ENCODE peak calls at places on chromosomes 6 and 20, in five cellular contexts. One of them, this sample, is unnamed.

GRCh38 chr20:32763202-32763999 is 1.2 kb downstream of the DNMT3B start:
- DNase-seq in activated T-helper 1 cell treated with anti-CD3 and anti-CD28 coated beads, Interleukin-2, amount 50 U/mL, for 16 hours: no peak
- DNase-seq in CD4-positive, alpha-beta T cell: no peak
- DNase-seq in stimulated activated CD8-positive, alpha-beta memory T cell treated with anti-CD3 and anti-CD28 coated beads, Interleukin-4, amount 100 ng/mL, for 1 hour: no peak
- DNase-seq in stimulated activated CD4-positive, alpha-beta T cell treated with anti-CD3 and anti-CD28 coated beads, Interleukin-12 subunit alpha, Interleukin-12 subunit beta, amount 100 ng/mL, for 48 hours: no peak
- DNase-seq in this sample: peak; percentile 10

GRCh38 chr20:34171640-34172039 is 59.6 kb upstream of the EIF2S2 start:
- DNase-seq in activated T-helper 1 cell treated with anti-CD3 and anti-CD28 coated beads, Interleukin-2, amount 50 U/mL, for 16 hours: no peak
- DNase-seq in CD4-positive, alpha-beta T cell: no peak
- DNase-seq in stimulated activated CD8-positive, alpha-beta memory T cell treated with anti-CD3 and anti-CD28 coated beads, Interleukin-4, amount 100 ng/mL, for 1 hour: no peak
- DNase-seq in stimulated activated CD4-positive, alpha-beta T cell treated with anti-CD3 and anti-CD28 coated beads, Interleukin-12 subunit alpha, Interleukin-12 subunit beta, amount 100 ng/mL, for 48 hours: no peak
- DNase-seq in this sample: no peak

GRCh38 chr6:81690073-81690472 is 62.4 kb downstream of the TENT5A start:
- DNase-seq in activated T-helper 1 cell treated with anti-CD3 and anti-CD28 coated beads, Interleukin-2, amount 50 U/mL, for 16 hours: no peak
- DNase-seq in CD4-positive, alpha-beta T cell: no peak
- DNase-seq in stimulated activated CD8-positive, alpha-beta memory T cell treated with anti-CD3 and anti-CD28 coated beads, Interleukin-4, amount 100 ng/mL, for 1 hour: no peak
- DNase-seq in stimulated activated CD4-positive, alpha-beta T cell treated with anti-CD3 and anti-CD28 coated beads, Interleukin-12 subunit alpha, Interleukin-12 subunit beta, amount 100 ng/mL, for 48 hours: no peak
- DNase-seq in this sample: no peak

GRCh38 chr6:73079611-73079955 is 145.7 kb downstream of the KHDC1L start:
- DNase-seq in activated T-helper 1 cell treated with anti-CD3 and anti-CD28 coated beads, Interleukin-2, amount 50 U/mL, for 16 hours: no peak
- DNase-seq in CD4-positive, alpha-beta T cell: no peak
- DNase-seq in stimulated activated CD8-positive, alpha-beta memory T cell treated with anti-CD3 and anti-CD28 coated beads, Interleukin-4, amount 100 ng/mL, for 1 hour: no peak
- DNase-seq in stimulated activated CD4-positive, alpha-beta T cell treated with anti-CD3 and anti-CD28 coated beads, Interleukin-12 subunit alpha, Interleukin-12 subunit beta, amount 100 ng/mL, for 48 hours: no peak
- DNase-seq in this sample: no peak

GRCh38 chr20:46939031-46939430 is 44.4 kb downstream of the EYA2 start:
- DNase-seq in activated T-helper 1 cell treated with anti-CD3 and anti-CD28 coated beads, Interleukin-2, amount 50 U/mL, for 16 hours: no peak
- DNase-seq in CD4-positive, alpha-beta T cell: no peak
- DNase-seq in stimulated activated CD8-positive, alpha-beta memory T cell treated with anti-CD3 and anti-CD28 coated beads, Interleukin-4, amount 100 ng/mL, for 1 hour: no peak
- DNase-seq in stimulated activated CD4-positive, alpha-beta T cell treated with anti-CD3 and anti-CD28 coated beads, Interleukin-12 subunit alpha, Interleukin-12 subunit beta, amount 100 ng/mL, for 48 hours: no peak
- DNase-seq in this sample: no peak

GRCh38 chr6:146905313-146905712 is 298.9 kb upstream of the STXBP5 start:
- DNase-seq in activated T-helper 1 cell treated with anti-CD3 and anti-CD28 coated beads, Interleukin-2, amount 50 U/mL, for 16 hours: no peak
- DNase-seq in CD4-positive, alpha-beta T cell: no peak
- DNase-seq in stimulated activated CD8-positive, alpha-beta memory T cell treated with anti-CD3 and anti-CD28 coated beads, Interleukin-4, amount 100 ng/mL, for 1 hour: no peak
- DNase-seq in stimulated activated CD4-positive, alpha-beta T cell treated with anti-CD3 and anti-CD28 coated beads, Interleukin-12 subunit alpha, Interleukin-12 subunit beta, amount 100 ng/mL, for 48 hours: no peak
- DNase-seq in this sample: no peak

GRCh38 chr20:23180451-23180921 is 94.4 kb upstream of the CD93 start:
- DNase-seq in activated T-helper 1 cell treated with anti-CD3 and anti-CD28 coated beads, Interleukin-2, amount 50 U/mL, for 16 hours: no peak
- DNase-seq in CD4-positive, alpha-beta T cell: no peak
- DNase-seq in stimulated activated CD8-positive, alpha-beta memory T cell treated with anti-CD3 and anti-CD28 coated beads, Interleukin-4, amount 100 ng/mL, for 1 hour: no peak
- DNase-seq in stimulated activated CD4-positive, alpha-beta T cell treated with anti-CD3 and anti-CD28 coated beads, Interleukin-12 subunit alpha, Interleukin-12 subunit beta, amount 100 ng/mL, for 48 hours: no peak
- DNase-seq in this sample: no peak

GRCh38 chr6:56043076-56043475 is 167.7 kb upstream of the BMP5 start:
- DNase-seq in activated T-helper 1 cell treated with anti-CD3 and anti-CD28 coated beads, Interleukin-2, amount 50 U/mL, for 16 hours: no peak
- DNase-seq in CD4-positive, alpha-beta T cell: no peak
- DNase-seq in stimulated activated CD8-positive, alpha-beta memory T cell treated with anti-CD3 and anti-CD28 coated beads, Interleukin-4, amount 100 ng/mL, for 1 hour: no peak
- DNase-seq in stimulated activated CD4-positive, alpha-beta T cell treated with anti-CD3 and anti-CD28 coated beads, Interleukin-12 subunit alpha, Interleukin-12 subunit beta, amount 100 ng/mL, for 48 hours: no peak
- DNase-seq in this sample: no peak

GRCh38 chr20:3472105-3472504 is 1.3 kb downstream of the ATRN start:
- DNase-seq in activated T-helper 1 cell treated with anti-CD3 and anti-CD28 coated beads, Interleukin-2, amount 50 U/mL, for 16 hours: no peak
- DNase-seq in CD4-positive, alpha-beta T cell: no peak
- DNase-seq in stimulated activated CD8-positive, alpha-beta memory T cell treated with anti-CD3 and anti-CD28 coated beads, Interleukin-4, amount 100 ng/mL, for 1 hour: no peak
- DNase-seq in stimulated activated CD4-positive, alpha-beta T cell treated with anti-CD3 and anti-CD28 coated beads, Interleukin-12 subunit alpha, Interleukin-12 subunit beta, amount 100 ng/mL, for 48 hours: no peak
- DNase-seq in this sample: no peak

GRCh38 chr6:170008386-170008785 is 257.0 kb downstream of the ERMARD start:
- DNase-seq in activated T-helper 1 cell treated with anti-CD3 and anti-CD28 coated beads, Interleukin-2, amount 50 U/mL, for 16 hours: no peak
- DNase-seq in CD4-positive, alpha-beta T cell: no peak
- DNase-seq in stimulated activated CD8-positive, alpha-beta memory T cell treated with anti-CD3 and anti-CD28 coated beads, Interleukin-4, amount 100 ng/mL, for 1 hour: no peak
- DNase-seq in stimulated activated CD4-positive, alpha-beta T cell treated with anti-CD3 and anti-CD28 coated beads, Interleukin-12 subunit alpha, Interleukin-12 subunit beta, amount 100 ng/mL, for 48 hours: no peak
- DNase-seq in this sample: no peak

GRCh38 chr20:54625497-54625896 is 150.1 kb downstream of the DOK5 start:
- DNase-seq in activated T-helper 1 cell treated with anti-CD3 and anti-CD28 coated beads, Interleukin-2, amount 50 U/mL, for 16 hours: no peak
- DNase-seq in CD4-positive, alpha-beta T cell: no peak
- DNase-seq in stimulated activated CD8-positive, alpha-beta memory T cell treated with anti-CD3 and anti-CD28 coated beads, Interleukin-4, amount 100 ng/mL, for 1 hour: no peak
- DNase-seq in stimulated activated CD4-positive, alpha-beta T cell treated with anti-CD3 and anti-CD28 coated beads, Interleukin-12 subunit alpha, Interleukin-12 subunit beta, amount 100 ng/mL, for 48 hours: no peak
- DNase-seq in this sample: no peak

GRCh38 chr20:64261138-64261537 is 5.6 kb downstream of the PCMTD2 start:
- DNase-seq in activated T-helper 1 cell treated with anti-CD3 and anti-CD28 coated beads, Interleukin-2, amount 50 U/mL, for 16 hours: no peak
- DNase-seq in CD4-positive, alpha-beta T cell: no peak
- DNase-seq in stimulated activated CD8-positive, alpha-beta memory T cell treated with anti-CD3 and anti-CD28 coated beads, Interleukin-4, amount 100 ng/mL, for 1 hour: no peak
- DNase-seq in stimulated activated CD4-positive, alpha-beta T cell treated with anti-CD3 and anti-CD28 coated beads, Interleukin-12 subunit alpha, Interleukin-12 subunit beta, amount 100 ng/mL, for 48 hours: no peak
- DNase-seq in this sample: no peak

GRCh38 chr20:38139919-38140753 is 24.9 kb downstream of the TGM2 start:
- DNase-seq in activated T-helper 1 cell treated with anti-CD3 and anti-CD28 coated beads, Interleukin-2, amount 50 U/mL, for 16 hours: no peak
- DNase-seq in CD4-positive, alpha-beta T cell: no peak
- DNase-seq in stimulated activated CD8-positive, alpha-beta memory T cell treated with anti-CD3 and anti-CD28 coated beads, Interleukin-4, amount 100 ng/mL, for 1 hour: no peak
- DNase-seq in stimulated activated CD4-positive, alpha-beta T cell treated with anti-CD3 and anti-CD28 coated beads, Interleukin-12 subunit alpha, Interleukin-12 subunit beta, amount 100 ng/mL, for 48 hours: no peak
- DNase-seq in this sample: no peak

GRCh38 chr6:160127270-160128124 is 5.9 kb downstream of the SLC22A1 start:
- DNase-seq in activated T-helper 1 cell treated with anti-CD3 and anti-CD28 coated beads, Interleukin-2, amount 50 U/mL, for 16 hours: no peak
- DNase-seq in CD4-positive, alpha-beta T cell: no peak
- DNase-seq in stimulated activated CD8-positive, alpha-beta memory T cell treated with anti-CD3 and anti-CD28 coated beads, Interleukin-4, amount 100 ng/mL, for 1 hour: no peak
- DNase-seq in stimulated activated CD4-positive, alpha-beta T cell treated with anti-CD3 and anti-CD28 coated beads, Interleukin-12 subunit alpha, Interleukin-12 subunit beta, amount 100 ng/mL, for 48 hours: no peak
- DNase-seq in this sample: no peak

GRCh38 chr6:74932214-74932923 is 273.5 kb downstream of the COL12A1 start:
- DNase-seq in activated T-helper 1 cell treated with anti-CD3 and anti-CD28 coated beads, Interleukin-2, amount 50 U/mL, for 16 hours: no peak
- DNase-seq in CD4-positive, alpha-beta T cell: no peak
- DNase-seq in stimulated activated CD8-positive, alpha-beta memory T cell treated with anti-CD3 and anti-CD28 coated beads, Interleukin-4, amount 100 ng/mL, for 1 hour: no peak
- DNase-seq in stimulated activated CD4-positive, alpha-beta T cell treated with anti-CD3 and anti-CD28 coated beads, Interleukin-12 subunit alpha, Interleukin-12 subunit beta, amount 100 ng/mL, for 48 hours: no peak
- DNase-seq in this sample: no peak

GRCh38 chr6:136438445-136438844 is 111.8 kb downstream of the MAP7 start:
- DNase-seq in activated T-helper 1 cell treated with anti-CD3 and anti-CD28 coated beads, Interleukin-2, amount 50 U/mL, for 16 hours: no peak
- DNase-seq in CD4-positive, alpha-beta T cell: no peak
- DNase-seq in stimulated activated CD8-positive, alpha-beta memory T cell treated with anti-CD3 and anti-CD28 coated beads, Interleukin-4, amount 100 ng/mL, for 1 hour: no peak
- DNase-seq in stimulated activated CD4-positive, alpha-beta T cell treated with anti-CD3 and anti-CD28 coated beads, Interleukin-12 subunit alpha, Interleukin-12 subunit beta, amount 100 ng/mL, for 48 hours: no peak
- DNase-seq in this sample: no peak

GRCh38 chr20:38260378-38261053 is at the start of gene KIAA1755:
- DNase-seq in activated T-helper 1 cell treated with anti-CD3 and anti-CD28 coated beads, Interleukin-2, amount 50 U/mL, for 16 hours: no peak
- DNase-seq in CD4-positive, alpha-beta T cell: no peak
- DNase-seq in stimulated activated CD8-positive, alpha-beta memory T cell treated with anti-CD3 and anti-CD28 coated beads, Interleukin-4, amount 100 ng/mL, for 1 hour: no peak
- DNase-seq in stimulated activated CD4-positive, alpha-beta T cell treated with anti-CD3 and anti-CD28 coated beads, Interleukin-12 subunit alpha, Interleukin-12 subunit beta, amount 100 ng/mL, for 48 hours: no peak
- DNase-seq in this sample: no peak

GRCh38 chr6:80226699-80227098 is 120.2 kb downstream of the BCKDHB start:
- DNase-seq in activated T-helper 1 cell treated with anti-CD3 and anti-CD28 coated beads, Interleukin-2, amount 50 U/mL, for 16 hours: no peak
- DNase-seq in CD4-positive, alpha-beta T cell: no peak
- DNase-seq in stimulated activated CD8-positive, alpha-beta memory T cell treated with anti-CD3 and anti-CD28 coated beads, Interleukin-4, amount 100 ng/mL, for 1 hour: no peak
- DNase-seq in stimulated activated CD4-positive, alpha-beta T cell treated with anti-CD3 and anti-CD28 coated beads, Interleukin-12 subunit alpha, Interleukin-12 subunit beta, amount 100 ng/mL, for 48 hours: no peak
- DNase-seq in this sample: no peak

This sample was measured in activated gamma-delta T cell treated with Interleukin-2 at 50 U/mL for 16 hours.